ENCODE peak calls at places on chromosomes 7 and 10, in nine cellular contexts. One of them, this sample, is unnamed.

GRCh38 chr7:25795824-25796235 is 356.2 kb upstream of the NFE2L3 start:
- DNase-seq in brain microvascular endothelial cell: peak
- DNase-seq in A549: no peak
- DNase-seq in thoracic aorta: no peak
- DNase-seq in psoas muscle: no peak
- DNase-seq in fibroblast of lung: peak
- DNase-seq in tibial nerve: no peak
- DNase-seq in HCT116: no peak
- DNase-seq in right atrium auricular region: no peak
- DNase-seq in this sample: no peak

GRCh38 chr7:23074443-23075244 is 30.9 kb upstream of the KLHL7 start:
- DNase-seq in right atrium auricular region: no peak
- DNase-seq in brain microvascular endothelial cell: no peak
- DNase-seq in thoracic aorta: no peak
- DNase-seq in A549: no peak
- DNase-seq in tibial nerve: no peak
- DNase-seq in HCT116: no peak
- DNase-seq in psoas muscle: no peak
- DNase-seq in fibroblast of lung: no peak
- DNase-seq in this sample: no peak

GRCh38 chr10:57338823-57339558 is 928.7 kb downstream of the IPMK start:
- DNase-seq in thoracic aorta: no peak
- DNase-seq in A549: peak
- DNase-seq in fibroblast of lung: peak
- DNase-seq in right atrium auricular region: no peak
- DNase-seq in tibial nerve: peak
- DNase-seq in HCT116: no peak
- DNase-seq in brain microvascular endothelial cell: peak
- DNase-seq in psoas muscle: no peak
- DNase-seq in this sample: no peak

GRCh38 chr10:70232155-70232858 is 922 bp downstream of the PPA1 start:
- DNase-seq in fibroblast of lung: peak
- DNase-seq in HCT116: no peak
- DNase-seq in A549: peak
- DNase-seq in thoracic aorta: no peak
- DNase-seq in brain microvascular endothelial cell: peak
- DNase-seq in psoas muscle: peak
- DNase-seq in right atrium auricular region: no peak
- DNase-seq in tibial nerve: peak
- DNase-seq in this sample: peak

GRCh38 chr10:12327476-12327875 is 21.9 kb upstream of the CAMK1D start:
- DNase-seq in fibroblast of lung: no peak
- DNase-seq in HCT116: no peak
- DNase-seq in A549: no peak
- DNase-seq in psoas muscle: no peak
- DNase-seq in thoracic aorta: no peak
- DNase-seq in tibial nerve: no peak
- DNase-seq in brain microvascular endothelial cell: no peak
- DNase-seq in right atrium auricular region: no peak
- DNase-seq in this sample: no peak

GRCh38 chr10:62735464-62736188 is 68.9 kb upstream of the ADO start:
- DNase-seq in tibial nerve: no peak
- DNase-seq in brain microvascular endothelial cell: peak
- DNase-seq in A549: no peak
- DNase-seq in HCT116: no peak
- DNase-seq in fibroblast of lung: peak
- DNase-seq in right atrium auricular region: no peak
- DNase-seq in psoas muscle: no peak
- DNase-seq in thoracic aorta: no peak
- DNase-seq in this sample: no peak

GRCh38 chr10:87921934-87922688 is 58.7 kb downstream of the PTEN start:
- DNase-seq in brain microvascular endothelial cell: no peak
- DNase-seq in fibroblast of lung: peak
- DNase-seq in psoas muscle: no peak
- DNase-seq in right atrium auricular region: no peak
- DNase-seq in A549: no peak
- DNase-seq in tibial nerve: no peak
- DNase-seq in HCT116: no peak
- DNase-seq in thoracic aorta: no peak
- DNase-seq in this sample: no peak

GRCh38 chr10:128629111-128630096 is 503.2 kb upstream of the MKI67 start:
- DNase-seq in brain microvascular endothelial cell: peak
- DNase-seq in fibroblast of lung: no peak
- DNase-seq in psoas muscle: no peak
- DNase-seq in right atrium auricular region: no peak
- DNase-seq in thoracic aorta: no peak
- DNase-seq in A549: peak
- DNase-seq in tibial nerve: no peak
- DNase-seq in HCT116: peak
- DNase-seq in this sample: no peak

GRCh38 chr7:42831051-42831952 is 80.6 kb downstream of the C7orf25 start:
- DNase-seq in A549: no peak
- DNase-seq in HCT116: peak
- DNase-seq in tibial nerve: peak
- DNase-seq in thoracic aorta: no peak
- DNase-seq in psoas muscle: no peak
- DNase-seq in right atrium auricular region: no peak
- DNase-seq in brain microvascular endothelial cell: peak
- DNase-seq in fibroblast of lung: peak
- DNase-seq in this sample: peak

GRCh38 chr10:102660891-102661613 is 16.8 kb downstream of the TRIM8 start:
- DNase-seq in HCT116: no peak
- DNase-seq in thoracic aorta: no peak
- DNase-seq in brain microvascular endothelial cell: no peak
- DNase-seq in tibial nerve: no peak
- DNase-seq in fibroblast of lung: peak
- DNase-seq in A549: no peak
- DNase-seq in psoas muscle: peak
- DNase-seq in right atrium auricular region: no peak
- DNase-seq in this sample: peak

GRCh38 chr10:114548662-114549061 is 109.4 kb downstream of the ABLIM1 start:
- DNase-seq in tibial nerve: peak
- DNase-seq in brain microvascular endothelial cell: peak
- DNase-seq in thoracic aorta: no peak
- DNase-seq in right atrium auricular region: no peak
- DNase-seq in psoas muscle: no peak
- DNase-seq in HCT116: peak
- DNase-seq in fibroblast of lung: peak
- DNase-seq in A549: peak
- DNase-seq in this sample: no peak

GRCh38 chr7:35253680-35254495 is at the start of gene TBX20:
- DNase-seq in A549: peak
- DNase-seq in psoas muscle: peak
- DNase-seq in brain microvascular endothelial cell: peak
- DNase-seq in HCT116: no peak
- DNase-seq in tibial nerve: no peak
- DNase-seq in right atrium auricular region: peak
- DNase-seq in thoracic aorta: no peak
- DNase-seq in fibroblast of lung: peak
- DNase-seq in this sample: no peak

GRCh38 chr10:120556164-120556532 is 99.1 kb downstream of the PLPP4 start:
- DNase-seq in psoas muscle: no peak
- DNase-seq in right atrium auricular region: no peak
- DNase-seq in A549: no peak
- DNase-seq in HCT116: no peak
- DNase-seq in brain microvascular endothelial cell: no peak
- DNase-seq in fibroblast of lung: no peak
- DNase-seq in thoracic aorta: no peak
- DNase-seq in tibial nerve: no peak
- DNase-seq in this sample: no peak

GRCh38 chr10:79608505-79609375 is 2.0 kb upstream of the SFTPA1 start:
- DNase-seq in psoas muscle: no peak
- DNase-seq in right atrium auricular region: no peak
- DNase-seq in brain microvascular endothelial cell: no peak
- DNase-seq in fibroblast of lung: peak
- DNase-seq in tibial nerve: peak
- DNase-seq in A549: peak
- DNase-seq in HCT116: peak
- DNase-seq in thoracic aorta: no peak
- DNase-seq in this sample: no peak

GRCh38 chr10:97127960-97128850 is 57.6 kb downstream of the SLIT1 start:
- DNase-seq in fibroblast of lung: no peak
- DNase-seq in A549: no peak
- DNase-seq in tibial nerve: no peak
- DNase-seq in psoas muscle: no peak
- DNase-seq in thoracic aorta: no peak
- DNase-seq in brain microvascular endothelial cell: no peak
- DNase-seq in HCT116: no peak
- DNase-seq in right atrium auricular region: no peak
- DNase-seq in this sample: peak

GRCh38 chr10:97129666-97130065 is 56.1 kb downstream of the SLIT1 start:
- DNase-seq in fibroblast of lung: no peak
- DNase-seq in psoas muscle: no peak
- DNase-seq in A549: no peak
- DNase-seq in HCT116: no peak
- DNase-seq in right atrium auricular region: no peak
- DNase-seq in tibial nerve: no peak
- DNase-seq in brain microvascular endothelial cell: no peak
- DNase-seq in thoracic aorta: no peak
- DNase-seq in this sample: no peak

GRCh38 chr10:97131041-97131659 is 54.6 kb downstream of the SLIT1 start:
- DNase-seq in brain microvascular endothelial cell: no peak
- DNase-seq in A549: no peak
- DNase-seq in fibroblast of lung: no peak
- DNase-seq in HCT116: no peak
- DNase-seq in right atrium auricular region: no peak
- DNase-seq in psoas muscle: no peak
- DNase-seq in thoracic aorta: no peak
- DNase-seq in tibial nerve: no peak
- DNase-seq in this sample: no peak

GRCh38 chr10:97127507-97127906 is 58.3 kb downstream of the SLIT1 start:
- DNase-seq in HCT116: no peak
- DNase-seq in tibial nerve: no peak
- DNase-seq in A549: no peak
- DNase-seq in psoas muscle: no peak
- DNase-seq in thoracic aorta: no peak
- DNase-seq in right atrium auricular region: no peak
- DNase-seq in brain microvascular endothelial cell: no peak
- DNase-seq in fibroblast of lung: no peak
- DNase-seq in this sample: no peak

GRCh38 chr10:97128851-97129186 is 56.9 kb downstream of the SLIT1 start:
- DNase-seq in thoracic aorta: no peak
- DNase-seq in fibroblast of lung: no peak
- DNase-seq in HCT116: no peak
- DNase-seq in A549: no peak
- DNase-seq in right atrium auricular region: no peak
- DNase-seq in brain microvascular endothelial cell: no peak
- DNase-seq in tibial nerve: no peak
- DNase-seq in psoas muscle: no peak
- DNase-seq in this sample: no peak
- H3K27ac ChIP-seq in thoracic aorta: no peak
- H3K27ac ChIP-seq in fibroblast of lung: no peak
- H3K27ac ChIP-seq in HCT116: no peak
- H3K27ac ChIP-seq in A549: no peak
- H3K27ac ChIP-seq in right atrium auricular region: no peak
- H3K27ac ChIP-seq in brain microvascular endothelial cell: no peak
- H3K27ac ChIP-seq in tibial nerve: no peak
- H3K27ac ChIP-seq in psoas muscle: no peak
- H3K27ac ChIP-seq in this sample: peak

GRCh38 chr10:28181478-28182096 is 121.3 kb downstream of the MPP7 start:
- DNase-seq in right atrium auricular region: no peak
- DNase-seq in HCT116: no peak
- DNase-seq in tibial nerve: no peak
- DNase-seq in brain microvascular endothelial cell: no peak
- DNase-seq in A549: no peak
- DNase-seq in psoas muscle: no peak
- DNase-seq in thoracic aorta: no peak
- DNase-seq in fibroblast of lung: peak
- DNase-seq in this sample: no peak

GRCh38 chr10:28179490-28180099 is 123.3 kb downstream of the MPP7 start:
- DNase-seq in psoas muscle: no peak
- DNase-seq in A549: peak
- DNase-seq in thoracic aorta: no peak
- DNase-seq in HCT116: peak
- DNase-seq in right atrium auricular region: no peak
- DNase-seq in fibroblast of lung: peak
- DNase-seq in brain microvascular endothelial cell: peak
- DNase-seq in tibial nerve: peak
- DNase-seq in this sample: no peak

GRCh38 chr10:28180654-28181053 is 122.2 kb downstream of the MPP7 start:
- DNase-seq in A549: no peak
- DNase-seq in HCT116: peak
- DNase-seq in psoas muscle: no peak
- DNase-seq in right atrium auricular region: no peak
- DNase-seq in thoracic aorta: no peak
- DNase-seq in brain microvascular endothelial cell: peak
- DNase-seq in tibial nerve: no peak
- DNase-seq in fibroblast of lung: no peak
- DNase-seq in this sample: no peak

GRCh38 chr10:28177944-28178637 is 124.8 kb downstream of the MPP7 start:
- DNase-seq in A549: no peak
- DNase-seq in HCT116: no peak
- DNase-seq in psoas muscle: no peak
- DNase-seq in fibroblast of lung: peak
- DNase-seq in thoracic aorta: no peak
- DNase-seq in right atrium auricular region: no peak
- DNase-seq in tibial nerve: no peak
- DNase-seq in brain microvascular endothelial cell: no peak
- DNase-seq in this sample: no peak

GRCh38 chr10:28179006-28179405 is 123.9 kb downstream of the MPP7 start:
- DNase-seq in A549: no peak
- DNase-seq in thoracic aorta: no peak
- DNase-seq in right atrium auricular region: no peak
- DNase-seq in brain microvascular endothelial cell: no peak
- DNase-seq in HCT116: no peak
- DNase-seq in psoas muscle: no peak
- DNase-seq in tibial nerve: no peak
- DNase-seq in fibroblast of lung: peak
- DNase-seq in this sample: no peak
- H3K4me3 ChIP-seq in A549: no peak
- H3K4me3 ChIP-seq in thoracic aorta: peak
- H3K4me3 ChIP-seq in right atrium auricular region: no peak
- H3K4me3 ChIP-seq in brain microvascular endothelial cell: no peak
- H3K4me3 ChIP-seq in HCT116: peak
- H3K4me3 ChIP-seq in psoas muscle: no peak
- H3K4me3 ChIP-seq in tibial nerve: no peak
- H3K4me3 ChIP-seq in fibroblast of lung: no peak
- H3K4me3 ChIP-seq in this sample: no peak

GRCh38 chr7:51354897-51355296 is 38.3 kb upstream of the COBL start:
- DNase-seq in HCT116: no peak
- DNase-seq in brain microvascular endothelial cell: no peak
- DNase-seq in A549: no peak
- DNase-seq in fibroblast of lung: no peak
- DNase-seq in right atrium auricular region: no peak
- DNase-seq in tibial nerve: no peak
- DNase-seq in psoas muscle: no peak
- DNase-seq in thoracic aorta: no peak
- DNase-seq in this sample: no peak
- TF ChIP-seq CTCF in HCT116: no peak
- TF ChIP-seq CTCF in brain microvascular endothelial cell: peak
- TF ChIP-seq CTCF in A549: no peak
- TF ChIP-seq CTCF in fibroblast of lung: no peak
- TF ChIP-seq CTCF in right atrium auricular region: no peak
- TF ChIP-seq CTCF in tibial nerve: no peak
- TF ChIP-seq CTCF in psoas muscle: no peak
- TF ChIP-seq CTCF in thoracic aorta: no peak
- TF ChIP-seq CTCF in this sample: no peak

DNA sequence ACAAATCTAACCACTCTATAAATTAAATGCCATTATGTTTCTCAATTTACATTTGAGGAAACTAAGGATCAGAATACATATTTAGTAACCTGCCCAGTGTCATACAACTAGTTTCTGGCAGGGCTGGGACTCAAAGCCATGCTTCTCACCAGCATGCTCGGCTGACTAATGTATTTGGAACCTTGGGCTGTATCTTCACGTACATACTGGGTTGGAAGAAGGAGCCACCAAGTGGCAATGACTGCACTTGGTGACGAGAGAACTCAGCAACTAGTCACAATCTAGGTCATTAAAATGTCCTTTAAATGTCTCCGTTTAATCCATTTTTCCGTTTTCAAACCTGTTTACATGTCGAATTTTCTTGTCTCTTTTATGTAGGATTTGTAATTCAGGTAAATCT is 42.9 kb downstream of the CHRM2 start:
- DNase-seq in thoracic aorta: no peak
- DNase-seq in fibroblast of lung: peak
- DNase-seq in A549: no peak
- DNase-seq in right atrium auricular region: no peak
- DNase-seq in HCT116: no peak
- DNase-seq in tibial nerve: no peak
- DNase-seq in brain microvascular endothelial cell: peak
- DNase-seq in psoas muscle: no peak
- DNase-seq in this sample: no peak
- H3K27ac ChIP-seq in thoracic aorta: no peak
- H3K27ac ChIP-seq in fibroblast of lung: no peak
- H3K27ac ChIP-seq in A549: no peak
- H3K27ac ChIP-seq in right atrium auricular region: no peak
- H3K27ac ChIP-seq in HCT116: no peak
- H3K27ac ChIP-seq in tibial nerve: no peak
- H3K27ac ChIP-seq in brain microvascular endothelial cell: no peak
- H3K27ac ChIP-seq in psoas muscle: no peak
- H3K27ac ChIP-seq in this sample: no peak

This sample was measured in dorsolateral prefrontal cortex.